ENCODE peak calls at places on chromosomes 1 and 21, in five cellular contexts. F is NT2/D1, M is GM12878, N is HepG2, C is H1. R is an unnamed sample.
A peak's percentile ranks its signal among the peaks of the same experiment; 100 is the strongest.

GRCh38 chr1:76269175-76269574 is 194.6 kb downstream of the ST6GALNAC3 start:
- DNase-seq in F (no peak), M (no peak), N (no peak), C (no peak), R (no peak)

GRCh38 chr1:241531195-241532172 is 694 bp upstream of the KMO start:
- DNase-seq in F (peak; percentile 43), M (peak; percentile 66), N (peak; percentile 71), C (no peak), R (peak; percentile 20)

GRCh38 chr1:40162791-40163441 is 1.7 kb downstream of the RLF start:
- DNase-seq in F (no peak), M (no peak), N (no peak), C (no peak), R (peak; percentile 12)

GRCh38 chr1:232308616-232309015 is 321.3 kb downstream of the SIPA1L2 start:
- DNase-seq in F (no peak), M (no peak), N (no peak), C (no peak), R (no peak)

GRCh38 chr1:231986631-231987291 is 360.2 kb downstream of the DISC1 start:
- DNase-seq in F (no peak), M (no peak), N (no peak), C (no peak), R (no peak)

GRCh38 chr1:153506831-153507413 is 28.9 kb downstream of the S100A6 start:
- DNase-seq in F (no peak), M (no peak), N (peak; percentile 72), C (no peak), R (no peak)

GRCh38 chr1:177954076-177954475 is 15.8 kb downstream of the SEC16B start:
- DNase-seq in F (no peak), M (no peak), N (no peak), C (no peak), R (no peak)

GRCh38 chr21:27346041-27346448 is 379.2 kb upstream of the ADAMTS5 start:
- DNase-seq in F (no peak), M (no peak), N (no peak), C (no peak), R (no peak)

GRCh38 chr21:14923468-14923867 is 141.3 kb downstream of the NRIP1 start:
- DNase-seq in F (no peak), M (no peak), N (no peak), C (no peak), R (no peak)

GRCh38 chr21:14922980-14923379 is 141.8 kb downstream of the NRIP1 start:
- DNase-seq in F (no peak), M (no peak), N (no peak), C (no peak), R (no peak)

DNA sequence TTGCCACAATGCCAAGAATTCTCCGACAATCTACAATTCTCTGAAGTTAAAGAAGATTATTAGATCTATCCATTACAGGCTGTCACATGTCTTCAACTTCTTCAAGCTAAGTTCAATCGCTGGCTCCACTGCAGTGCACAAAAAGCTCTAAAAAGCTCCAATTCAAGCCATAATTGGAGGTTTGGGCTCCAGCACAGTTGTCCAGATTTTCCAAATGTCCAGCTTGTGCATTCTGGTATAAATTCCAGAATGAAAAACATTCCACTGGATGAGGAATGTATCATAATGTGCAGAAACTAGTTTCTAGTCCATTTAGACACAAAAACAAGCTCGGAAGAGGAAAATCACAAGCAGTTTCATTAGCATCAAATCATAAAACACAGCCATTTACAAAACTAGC is 138.6 kb downstream of the NRIP1 start:
- DNase-seq in F (no peak), M (no peak), N (no peak), C (no peak), R (no peak)
- TF ChIP-seq SUZ12 in F (no peak), M (no peak), N (no peak), C (no peak), R (no peak)

DNA sequence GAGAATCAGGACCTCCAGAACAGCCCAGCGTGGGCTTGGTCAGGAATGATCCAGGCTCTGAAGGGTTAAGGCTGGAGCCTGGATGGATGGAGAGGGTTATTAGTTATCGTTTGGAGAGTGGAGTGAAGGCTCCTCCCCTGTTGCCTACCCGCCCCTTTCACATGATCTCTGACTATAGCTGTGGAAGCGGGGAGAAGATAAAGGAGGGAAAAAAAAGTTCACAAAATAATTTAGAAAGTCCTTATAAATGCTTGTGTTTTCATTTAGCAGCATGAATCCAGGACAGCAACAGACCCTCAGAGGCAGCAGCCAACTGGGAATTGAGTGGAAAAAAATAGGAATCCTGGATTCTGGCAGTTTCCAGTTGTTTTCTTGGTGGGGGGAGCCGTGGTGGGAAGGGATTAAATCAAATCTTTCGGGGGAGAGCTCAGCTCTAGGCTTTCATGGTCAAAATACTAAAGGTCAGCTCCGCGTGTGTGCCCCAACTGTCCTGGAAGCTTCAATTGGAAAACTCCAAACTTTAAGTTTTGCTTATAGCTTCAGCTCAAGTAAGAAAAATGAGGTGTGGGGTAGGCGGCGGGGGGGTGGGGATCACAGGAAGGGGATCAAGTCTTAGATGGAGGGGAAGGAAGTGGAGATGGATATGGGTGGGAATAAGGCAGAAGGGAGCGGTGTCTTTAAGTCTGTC is 574 bp upstream of the DDR2 start:
- DNase-seq in F (no peak), M (no peak), N (no peak), C (no peak), R (peak; percentile 65)
- TF ChIP-seq SUZ12 in F (no peak), M (no peak), N (no peak), C (no peak), R (no peak)

DNA sequence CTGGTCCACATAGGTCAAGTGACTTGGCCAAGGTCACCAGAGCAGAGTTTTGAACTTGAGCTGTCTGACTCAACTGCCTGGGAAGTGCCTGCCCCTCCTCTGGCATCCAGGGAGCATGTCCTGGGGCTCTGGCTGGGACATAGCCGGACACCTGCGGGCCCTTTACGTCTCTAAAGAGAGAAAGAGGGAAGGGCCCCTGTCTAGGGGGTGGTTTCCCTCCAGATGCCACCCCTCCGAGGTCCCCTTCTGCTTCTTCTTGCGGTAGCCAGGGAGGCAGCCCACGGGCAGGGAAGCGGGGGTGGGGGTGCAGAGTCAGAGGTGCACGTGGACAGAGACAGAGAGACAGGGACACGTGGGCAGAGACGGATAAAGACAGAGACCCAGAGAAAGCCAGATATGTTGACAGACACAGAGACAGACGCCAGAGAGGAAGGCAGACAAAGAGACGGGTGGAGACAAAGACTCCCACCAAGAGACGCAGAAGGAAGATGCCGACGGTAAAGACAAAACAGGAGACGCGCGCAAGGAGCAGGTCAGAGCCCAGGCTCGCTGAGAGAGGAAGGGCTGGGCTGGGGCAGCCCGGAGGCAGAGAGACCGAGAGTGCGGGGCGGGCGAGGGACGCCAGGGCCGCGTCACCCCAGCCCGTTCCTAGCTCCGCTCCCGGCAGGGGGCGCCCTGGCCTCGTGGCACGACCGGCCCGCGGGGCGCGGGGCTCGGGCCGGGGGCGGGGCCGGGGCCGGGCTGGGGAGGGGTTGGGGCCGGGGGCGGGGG is 458 bp upstream of the ALPL start:
- DNase-seq in F (peak; percentile 66), M (no peak), N (no peak), C (peak; percentile 67), R (peak; percentile 91)
- TF ChIP-seq SUZ12 in F (no peak), M (no peak), N (no peak), C (no peak), R (no peak)

GRCh38 chr21:28705616-28706015 is 287.1 kb downstream of the LTN1 start:
- DNase-seq in F (no peak), M (no peak), N (no peak), C (no peak), R (no peak)

GRCh38 chr21:28699591-28700259 is 293.0 kb downstream of the LTN1 start:
- DNase-seq in F (no peak), M (no peak), N (no peak), C (no peak), R (no peak)

GRCh38 chr21:28699186-28699585 is 293.5 kb downstream of the LTN1 start:
- DNase-seq in F (no peak), M (no peak), N (no peak), C (no peak), R (no peak)

DNA sequence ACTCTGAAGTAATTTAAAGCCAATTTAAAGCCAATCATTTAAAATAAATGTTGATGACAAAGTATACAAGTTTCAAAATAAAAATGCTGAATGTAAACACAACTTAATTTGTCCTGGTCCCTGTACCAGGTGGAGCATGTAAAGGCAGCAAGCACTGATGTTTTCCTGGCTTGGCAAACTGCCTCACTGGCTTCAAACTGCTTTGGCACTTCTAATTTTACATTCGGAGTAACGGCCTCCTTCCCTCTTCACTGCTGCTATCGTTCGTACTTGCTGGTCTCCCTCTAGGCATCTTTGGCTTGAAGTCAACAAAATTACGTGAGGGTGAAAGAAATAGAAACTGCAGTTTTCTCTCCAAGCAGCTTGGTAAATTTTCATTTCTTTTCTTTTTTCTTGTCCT is 287.9 kb downstream of the LTN1 start:
- DNase-seq in F (no peak), M (no peak), N (no peak), C (no peak), R (no peak)
- TF ChIP-seq SUZ12 in F (no peak), M (no peak), N (no peak), C (no peak), R (no peak)

DNA sequence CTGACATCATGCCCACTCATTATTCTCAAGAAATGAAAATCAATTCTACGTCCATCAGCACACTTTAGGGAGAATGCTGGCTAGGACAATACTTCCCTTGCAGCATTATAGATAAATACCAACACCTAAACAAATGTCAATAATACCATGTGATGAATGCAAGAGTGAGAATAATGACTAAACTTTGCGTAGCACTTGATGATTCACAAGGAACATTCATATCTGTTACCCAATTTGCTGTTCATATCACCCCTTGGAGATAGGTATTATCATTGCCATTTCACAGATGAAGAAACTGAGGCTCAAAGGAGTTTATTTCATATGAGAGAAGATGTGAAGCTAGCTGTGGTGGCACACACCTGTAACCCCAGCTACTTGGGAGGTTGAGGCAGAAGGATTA is 24.8 kb upstream of the EPS15 start:
- DNase-seq in F (no peak), M (no peak), N (no peak), C (no peak), R (no peak)
- TF ChIP-seq SUZ12 in F (no peak), M (no peak), N (no peak), C (no peak), R (no peak)

GRCh38 chr1:220918285-220918951 is 39.2 kb downstream of the HLX start:
- DNase-seq in F (no peak), M (no peak), N (peak; percentile 49), C (no peak), R (peak; percentile 38)
- TF ChIP-seq SUZ12 in F (no peak), M (no peak), N (no peak), C (no peak), R (no peak)

GRCh38 chr1:11407301-11407994 is 71.5 kb upstream of the DISP3 start:
- DNase-seq in F (no peak), M (peak; percentile 19), N (no peak), C (no peak), R (no peak)
- TF ChIP-seq SUZ12 in F (no peak), M (no peak), N (no peak), C (no peak), R (no peak)

GRCh38 chr1:78091886-78092285 is 46.1 kb downstream of the GIPC2 start:
- DNase-seq in F (no peak), M (no peak), N (no peak), C (no peak), R (no peak)
- TF ChIP-seq SUZ12 in F (no peak), M (no peak), N (no peak), C (no peak), R (no peak)

DNA sequence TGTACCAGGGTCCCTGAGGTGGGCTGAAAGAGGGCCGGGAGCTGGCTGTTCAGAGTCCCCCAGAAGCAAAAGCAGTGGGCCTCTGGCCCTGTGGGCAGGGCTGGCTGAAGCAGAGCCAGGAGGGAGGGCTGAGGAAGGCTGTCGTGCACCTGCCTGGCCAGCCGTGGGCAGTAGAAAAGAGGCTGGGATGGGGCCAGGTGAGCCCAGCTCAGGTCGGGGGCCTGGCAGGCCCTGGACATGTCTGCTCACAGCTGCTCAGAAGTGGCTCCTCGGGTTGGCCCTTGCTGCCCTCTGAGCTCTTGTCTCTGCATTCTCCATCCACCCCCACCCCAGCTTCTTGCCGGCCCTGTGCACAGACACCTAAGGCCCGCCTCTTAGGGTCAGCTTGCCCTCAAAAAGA is 60.0 kb downstream of the TCP10L start:
- DNase-seq in F (no peak), M (no peak), N (no peak), C (no peak), R (no peak)
- TF ChIP-seq SUZ12 in F (no peak), M (no peak), N (no peak), C (no peak), R (no peak)

R was measured in HEK293T.